ENCODE peak calls at places on chromosomes 2 and 18, in five cellular contexts. R is HepG2, E is IMR-90, I is A549, P is K562. M is an unnamed sample.

GRCh38 chr2:216819766-216820165 is 40.1 kb downstream of the TNP1 start:
- DNase-seq in R (no peak), E (no peak), I (no peak), P (peak; percentile 17), M (no peak)

GRCh38 chr2:64839844-64840243 is 149.4 kb upstream of the SLC1A4 start:
- DNase-seq in R (no peak), E (no peak), I (no peak), P (no peak), M (no peak)

GRCh38 chr18:13915973-13916372 is 637 bp upstream of the MC2R start:
- DNase-seq in R (peak; percentile 24), E (no peak), I (no peak), P (no peak), M (peak; percentile 29)

GRCh38 chr2:227377461-227378351 is 1.4 kb downstream of the TM4SF20 start:
- DNase-seq in R (no peak), E (no peak), I (peak; percentile 79), P (no peak), M (no peak)

GRCh38 chr2:173136067-173136466 is 60.4 kb downstream of the MAP3K20 start:
- DNase-seq in R (no peak), E (no peak), I (no peak), P (no peak), M (no peak)

GRCh38 chr2:73028841-73029240 is 42.7 kb downstream of the SFXN5 start:
- DNase-seq in R (no peak), E (no peak), I (no peak), P (no peak), M (no peak)

GRCh38 chr2:52414596-52414995 is 1353.0 kb upstream of the CHAC2 start:
- DNase-seq in R (no peak), E (no peak), I (no peak), P (no peak), M (no peak)

GRCh38 chr2:14634223-14634884 is 1.8 kb downstream of the LRATD1 start:
- DNase-seq in R (peak; percentile 11), E (peak; percentile 54), I (peak; percentile 79), P (peak; percentile 55), M (peak; percentile 53)

GRCh38 chr2:177265834-177266817 is 1.6 kb upstream of the NFE2L2 start:
- DNase-seq in R (peak; percentile 85), E (peak; percentile 46), I (peak; percentile 90), P (peak; percentile 55), M (no peak)

GRCh38 chr2:159153463-159153862 is 133.0 kb downstream of the WDSUB1 start:
- DNase-seq in R (no peak), E (no peak), I (no peak), P (no peak), M (no peak)

GRCh38 chr2:68646303-68646702 is 2.9 kb downstream of the PROKR1 start:
- DNase-seq in R (peak; percentile 33), E (no peak), I (peak; percentile 11), P (no peak), M (no peak)

GRCh38 chr2:192828175-192828574 is 633.4 kb upstream of the TMEFF2 start:
- DNase-seq in R (no peak), E (no peak), I (no peak), P (no peak), M (no peak)

GRCh38 chr2:159797468-159798375 is at the start of gene CD302:
- DNase-seq in R (peak; percentile 68), E (peak; percentile 45), I (peak; percentile 42), P (peak; percentile 57), M (peak; percentile 71)

GRCh38 chr2:2516386-2516785 is 185.3 kb upstream of the MYT1L start:
- DNase-seq in R (no peak), E (no peak), I (no peak), P (no peak), M (no peak)

GRCh38 chr2:63060079-63060482 is 9.5 kb downstream of the OTX1 start:
- DNase-seq in R (no peak), E (no peak), I (no peak), P (no peak), M (no peak)

GRCh38 chr2:234463626-234464290 is 33.1 kb downstream of the ARL4C start:
- DNase-seq in R (no peak), E (peak; percentile 76), I (peak; percentile 73), P (no peak), M (no peak)
- TF ChIP-seq MAFK in R (no peak), E (no peak), I (no peak), P (no peak), M (no peak)

DNA sequence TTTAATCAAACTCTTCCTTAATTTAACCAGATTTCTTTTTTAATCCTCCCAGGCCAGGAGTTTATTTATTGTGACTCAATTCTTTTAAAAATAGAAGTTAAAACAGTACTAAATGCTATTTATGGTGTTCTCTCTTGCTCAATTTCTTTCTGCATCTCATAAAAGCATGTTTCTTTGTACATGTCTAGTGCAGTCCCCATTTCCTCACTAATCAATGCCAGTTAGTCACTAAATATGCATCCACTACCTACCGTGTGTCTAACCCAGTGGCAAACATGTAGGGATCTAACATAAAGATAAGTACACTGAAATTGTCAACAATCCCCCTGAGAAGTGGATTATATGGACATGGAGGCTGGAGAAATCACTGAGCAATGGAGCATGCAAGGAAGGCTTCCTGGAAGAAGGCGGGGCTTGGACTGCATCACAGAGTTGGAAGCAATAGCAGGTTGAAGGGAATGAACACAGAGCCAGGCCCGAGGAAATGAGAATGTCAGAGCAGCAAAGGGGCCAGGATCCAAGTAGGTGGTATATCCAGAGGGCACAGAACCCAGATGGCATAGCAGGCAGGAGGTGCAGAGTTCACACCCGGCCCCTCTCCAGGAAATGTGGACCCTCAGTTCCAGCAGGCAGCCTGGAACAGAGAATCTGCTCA is 105.3 kb upstream of the FOSL2 start:
- DNase-seq in R (no peak), E (peak; percentile 56), I (no peak), P (no peak), M (no peak)
- TF ChIP-seq MAFK in R (no peak), E (no peak), I (no peak), P (no peak), M (no peak)

DNA sequence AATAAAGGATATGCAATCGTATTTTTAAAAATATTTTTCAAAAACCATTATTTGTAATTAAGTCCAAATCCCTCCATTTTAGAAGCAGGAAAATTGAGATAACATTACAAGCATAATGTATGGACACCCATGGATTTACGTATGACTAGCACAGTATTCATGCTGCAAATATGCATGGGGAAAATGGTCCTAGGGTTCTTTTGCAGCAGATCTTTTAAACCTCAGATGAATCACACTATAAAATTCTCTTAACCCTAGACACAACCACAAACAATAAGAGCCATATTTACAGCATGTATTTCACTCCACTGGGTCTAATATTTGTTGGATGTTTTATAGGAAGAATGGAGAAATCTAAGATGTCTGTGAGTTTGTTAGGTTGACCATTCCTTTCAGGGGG is 453.4 kb downstream of the TGIF1 start:
- DNase-seq in R (no peak), E (peak; percentile 98), I (peak; percentile 23), P (no peak), M (no peak)
- TF ChIP-seq MAFK in R (no peak), E (no peak), I (no peak), P (no peak), M (no peak)

GRCh38 chr18:48543228-48543627 is 4.4 kb downstream of the CTIF start:
- DNase-seq in R (peak; percentile 65), E (no peak), I (no peak), P (peak; percentile 69), M (no peak)
- TF ChIP-seq MAFK in R (no peak), E (no peak), I (no peak), P (no peak), M (peak; percentile 68)

GRCh38 chr18:25121442-25121841 is 230.5 kb downstream of the ZNF521 start:
- DNase-seq in R (no peak), E (no peak), I (no peak), P (no peak), M (no peak)
- TF ChIP-seq MAFK in R (no peak), E (no peak), I (no peak), P (no peak), M (no peak)

DNA sequence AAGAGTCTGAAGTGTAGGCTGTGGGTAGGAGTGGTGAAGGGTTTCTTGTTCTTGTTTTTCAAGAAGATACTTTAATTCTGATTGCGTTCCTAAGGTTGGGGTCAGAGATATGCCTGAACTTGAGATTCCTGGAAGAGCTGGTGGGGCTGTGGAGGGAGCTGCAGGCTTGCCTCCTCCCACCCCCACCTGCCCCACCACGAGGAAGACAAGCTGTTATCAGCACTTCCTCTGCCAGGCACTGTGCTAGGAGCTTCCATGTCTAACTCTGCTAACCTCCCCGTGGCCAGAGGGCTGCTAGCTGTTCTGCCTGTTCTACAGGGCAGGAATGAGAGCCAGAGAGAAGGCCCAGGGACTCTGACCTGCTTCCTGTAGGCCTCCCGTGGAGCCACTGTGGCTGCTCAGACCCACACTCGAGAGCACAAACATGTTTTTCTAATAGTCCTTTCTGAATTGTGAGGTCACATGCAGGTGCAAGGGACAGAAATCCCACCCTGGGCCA is 13.7 kb downstream of the ANKRD23 start:
- DNase-seq in R (no peak), E (no peak), I (no peak), P (peak; percentile 43), M (no peak)
- TF ChIP-seq MAFK in R (no peak), E (no peak), I (no peak), P (no peak), M (no peak)

GRCh38 chr18:8084160-8084559 is 517.0 kb downstream of the PTPRM start:
- DNase-seq in R (peak; percentile 28), E (peak; percentile 46), I (peak; percentile 38), P (peak; percentile 37), M (peak; percentile 63)
- TF ChIP-seq MAFK in R (no peak), E (no peak), I (no peak), P (no peak), M (no peak)

DNA sequence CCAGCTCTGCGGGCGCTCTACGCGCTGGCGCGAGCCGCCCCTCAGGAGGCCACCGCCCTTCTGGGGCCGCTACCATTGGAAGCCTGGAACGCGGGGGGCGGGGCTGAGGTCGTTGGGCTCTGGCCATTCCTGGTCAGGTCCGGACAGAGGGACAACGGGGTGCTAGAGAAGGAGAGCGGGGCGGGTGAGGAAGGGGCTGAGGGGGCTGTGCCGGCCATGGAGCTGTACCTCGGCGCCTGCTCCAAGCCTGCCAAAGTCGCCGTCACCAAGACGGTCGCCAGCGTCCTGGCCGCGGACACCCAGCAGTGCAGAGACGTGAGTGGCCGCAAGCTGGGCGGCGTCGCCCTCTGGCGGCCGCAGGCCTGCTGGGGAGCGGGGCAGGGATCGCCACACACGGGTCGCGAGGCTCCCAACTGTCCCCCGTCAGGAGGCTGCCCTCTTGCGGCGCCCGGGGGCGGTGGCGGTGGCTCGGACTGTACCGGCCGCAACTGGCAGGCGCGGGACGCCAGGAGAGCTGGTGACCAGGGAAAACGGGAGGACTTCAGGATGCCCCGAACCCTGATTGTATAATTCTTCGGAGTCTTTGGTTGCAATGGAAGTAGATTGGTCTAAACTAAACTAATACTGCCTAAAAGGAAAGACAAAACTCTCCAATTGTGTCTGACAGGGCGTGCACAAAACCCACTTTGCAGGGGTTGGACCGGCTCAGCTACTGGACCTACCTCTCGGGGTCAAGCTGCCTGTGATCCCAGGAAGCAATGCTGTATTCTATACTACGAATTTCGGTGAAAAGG is at the start of gene FSIP2:
- DNase-seq in R (peak; percentile 65), E (peak; percentile 9), I (no peak), P (peak; percentile 63), M (peak; percentile 98)
- TF ChIP-seq MAFK in R (no peak), E (no peak), I (no peak), P (no peak), M (no peak)